ENCODE peak calls at places on chromosomes 5 and 9, in five cellular contexts. One of them, this sample, is unnamed. For H3K4me1, the result is how much of the 10 kb centered on the place peaks cover.

GRCh38 chr9:134469041-134469875 is 143.0 kb downstream of the RXRA start:
- DNase-seq in transverse colon: peak
- DNase-seq in A549: no peak
- DNase-seq in uterus: peak
- DNase-seq in ovary: peak
- DNase-seq in this sample: no peak

GRCh38 chr5:74966151-74967050 is 86.0 kb downstream of the GCNT4 start:
- DNase-seq in A549: no peak
- DNase-seq in ovary: no peak
- DNase-seq in uterus: no peak
- DNase-seq in transverse colon: peak
- DNase-seq in this sample: peak

GRCh38 chr5:82676663-82677062 is 398.5 kb upstream of the RPS23 start:
- DNase-seq in A549: no peak
- DNase-seq in transverse colon: no peak
- DNase-seq in ovary: no peak
- DNase-seq in uterus: no peak
- DNase-seq in this sample: no peak

GRCh38 chr9:114405294-114406034 is 17.7 kb upstream of the AKNA start:
- DNase-seq in ovary: peak
- DNase-seq in uterus: peak
- DNase-seq in transverse colon: peak
- DNase-seq in A549: peak
- DNase-seq in this sample: peak

GRCh38 chr5:127705120-127705892 is 2.1 kb downstream of the CCDC192 start:
- DNase-seq in ovary: peak
- DNase-seq in transverse colon: no peak
- DNase-seq in uterus: peak
- DNase-seq in A549: peak
- DNase-seq in this sample: no peak

GRCh38 chr5:87361031-87361443 is 51.7 kb downstream of the CCNH start:
- DNase-seq in ovary: no peak
- DNase-seq in uterus: peak
- DNase-seq in A549: no peak
- DNase-seq in transverse colon: no peak
- DNase-seq in this sample: no peak

GRCh38 chr5:95647886-95648860 is 1.6 kb downstream of the RFESD start:
- DNase-seq in uterus: no peak
- DNase-seq in transverse colon: no peak
- DNase-seq in A549: peak
- DNase-seq in ovary: no peak
- DNase-seq in this sample: no peak

GRCh38 chr9:121620777-121621437 is 30.5 kb upstream of the DAB2IP start:
- DNase-seq in A549: peak
- DNase-seq in uterus: no peak
- DNase-seq in ovary: peak
- DNase-seq in transverse colon: no peak
- DNase-seq in this sample: no peak

GRCh38 chr9:9061599-9061998 is 1262.0 kb upstream of the DMAC1 start:
- DNase-seq in uterus: no peak
- DNase-seq in A549: no peak
- DNase-seq in transverse colon: no peak
- DNase-seq in ovary: no peak
- DNase-seq in this sample: no peak

GRCh38 chr5:96141749-96142148 is 180.1 kb upstream of the ELL2 start:
- DNase-seq in transverse colon: no peak
- DNase-seq in uterus: no peak
- DNase-seq in A549: no peak
- DNase-seq in ovary: no peak
- DNase-seq in this sample: no peak

GRCh38 chr9:114225534-114226288 is 70.4 kb downstream of the COL27A1 start:
- DNase-seq in A549: no peak
- DNase-seq in ovary: no peak
- DNase-seq in uterus: no peak
- DNase-seq in transverse colon: no peak
- DNase-seq in this sample: no peak

GRCh38 chr9:25703826-25704357 is 25.6 kb upstream of the TUSC1 start:
- DNase-seq in A549: no peak
- DNase-seq in uterus: no peak
- DNase-seq in transverse colon: no peak
- DNase-seq in ovary: no peak
- DNase-seq in this sample: no peak

GRCh38 chr9:128733256-128733655 is 9.3 kb upstream of the ZDHHC12 start:
- DNase-seq in ovary: peak
- DNase-seq in uterus: peak
- DNase-seq in A549: peak
- DNase-seq in transverse colon: peak
- DNase-seq in this sample: peak

GRCh38 chr9:1013018-1013417 is 36.6 kb downstream of the DMRT3 start:
- DNase-seq in A549: no peak
- DNase-seq in ovary: no peak
- DNase-seq in uterus: no peak
- DNase-seq in transverse colon: no peak
- DNase-seq in this sample: no peak

GRCh38 chr5:107699425-107699824 is 28.7 kb upstream of the EFNA5 start:
- DNase-seq in ovary: no peak
- DNase-seq in A549: no peak
- DNase-seq in uterus: no peak
- DNase-seq in transverse colon: no peak
- DNase-seq in this sample: no peak

GRCh38 chr5:107505763-107506534 is 164.8 kb downstream of the EFNA5 start:
- DNase-seq in uterus: no peak
- DNase-seq in ovary: no peak
- DNase-seq in transverse colon: no peak
- DNase-seq in A549: peak
- DNase-seq in this sample: no peak

GRCh38 chr9:105132576-105132975 is 111.9 kb upstream of the SLC44A1 start:
- DNase-seq in A549: peak
- DNase-seq in uterus: no peak
- DNase-seq in transverse colon: no peak
- DNase-seq in ovary: no peak
- DNase-seq in this sample: no peak

GRCh38 chr9:18331808-18332209 is 142.1 kb upstream of the ADAMTSL1 start:
- DNase-seq in A549: no peak
- DNase-seq in uterus: no peak
- DNase-seq in transverse colon: no peak
- DNase-seq in ovary: no peak
- DNase-seq in this sample: no peak

GRCh38 chr9:549425-549997 is 292.0 kb upstream of the DMRT1 start:
- DNase-seq in transverse colon: no peak
- DNase-seq in ovary: no peak
- DNase-seq in A549: no peak
- DNase-seq in uterus: no peak
- DNase-seq in this sample: no peak

GRCh38 chr5:43555895-43556606 is 826 bp downstream of the PAIP1 start:
- DNase-seq in uterus: peak
- DNase-seq in transverse colon: peak
- DNase-seq in ovary: peak
- DNase-seq in A549: peak
- DNase-seq in this sample: peak

GRCh38 chr9:72533322-72533721 is 11.9 kb downstream of the TMC1 start:
- DNase-seq in uterus: peak
- DNase-seq in transverse colon: no peak
- DNase-seq in A549: no peak
- DNase-seq in ovary: no peak
- DNase-seq in this sample: no peak

GRCh38 chr5:2917093-2917492 is 165.6 kb upstream of the IRX2 start:
- DNase-seq in A549: no peak
- DNase-seq in transverse colon: no peak
- DNase-seq in uterus: no peak
- DNase-seq in ovary: no peak
- DNase-seq in this sample: no peak

GRCh38 chr5:163915481-163915961 is 410.1 kb downstream of the MAT2B start:
- DNase-seq in transverse colon: peak
- DNase-seq in ovary: no peak
- DNase-seq in uterus: no peak
- DNase-seq in A549: no peak
- DNase-seq in this sample: no peak

GRCh38 chr9:110148384-110148783 is 59.6 kb downstream of the C9orf152 start:
- DNase-seq in A549: no peak
- DNase-seq in uterus: no peak
- DNase-seq in transverse colon: peak
- DNase-seq in ovary: no peak
- DNase-seq in this sample: no peak

GRCh38 chr9:37146372-37146771 is 26.0 kb downstream of the ZCCHC7 start:
- DNase-seq in transverse colon: no peak
- DNase-seq in A549: no peak
- DNase-seq in uterus: no peak
- DNase-seq in ovary: no peak
- DNase-seq in this sample: no peak

GRCh38 chr5:139864716-139865483 is 69.3 kb downstream of the PSD2 start:
- DNase-seq in A549: no peak
- DNase-seq in transverse colon: no peak
- DNase-seq in ovary: peak
- DNase-seq in uterus: no peak
- DNase-seq in this sample: no peak

GRCh38 chr5:179488464-179488863 is 61.9 kb upstream of the RUFY1 start:
- DNase-seq in transverse colon: no peak
- DNase-seq in ovary: no peak
- DNase-seq in A549: no peak
- DNase-seq in uterus: no peak
- DNase-seq in this sample: no peak

GRCh38 chr5:39955156-39955555 is 530.4 kb upstream of the DAB2 start:
- DNase-seq in A549: no peak
- DNase-seq in uterus: no peak
- DNase-seq in ovary: no peak
- DNase-seq in transverse colon: no peak
- DNase-seq in this sample: no peak

GRCh38 chr9:121725008-121725795 is 73.8 kb downstream of the DAB2IP start:
- DNase-seq in A549: no peak
- DNase-seq in uterus: peak
- DNase-seq in ovary: peak
- DNase-seq in transverse colon: peak
- DNase-seq in this sample: peak

GRCh38 chr5:107321906-107322305 is 348.8 kb downstream of the EFNA5 start:
- DNase-seq in ovary: no peak
- DNase-seq in transverse colon: no peak
- DNase-seq in A549: no peak
- DNase-seq in uterus: no peak
- DNase-seq in this sample: no peak

GRCh38 chr5:24712947-24713346 is 68.2 kb upstream of the CDH10 start:
- DNase-seq in A549: no peak
- DNase-seq in ovary: no peak
- DNase-seq in uterus: no peak
- DNase-seq in transverse colon: no peak
- DNase-seq in this sample: no peak

GRCh38 chr5:141618030-141618803 is 583 bp downstream of the DIAPH1 start:
- DNase-seq in A549: peak
- DNase-seq in uterus: peak
- DNase-seq in ovary: peak
- DNase-seq in transverse colon: peak
- DNase-seq in this sample: peak

GRCh38 chr5:31232273-31232888 is 38.9 kb downstream of the CDH6 start:
- DNase-seq in uterus: no peak
- DNase-seq in A549: peak
- DNase-seq in transverse colon: no peak
- DNase-seq in ovary: no peak
- DNase-seq in this sample: no peak

GRCh38 chr9:113246928-113247327 is 25.6 kb downstream of the SLC31A1 start:
- DNase-seq in A549: no peak
- DNase-seq in uterus: no peak
- DNase-seq in ovary: no peak
- DNase-seq in transverse colon: no peak
- DNase-seq in this sample: no peak

GRCh38 chr5:133868946-133869674 is 99.3 kb downstream of the C5orf15 start:
- DNase-seq in transverse colon: peak
- DNase-seq in uterus: peak
- DNase-seq in ovary: peak
- DNase-seq in A549: peak
- DNase-seq in this sample: peak

GRCh38 chr5:149172261-149172660 is 31.0 kb downstream of the ABLIM3 start:
- DNase-seq in uterus: no peak
- DNase-seq in ovary: no peak
- DNase-seq in A549: no peak
- DNase-seq in transverse colon: no peak
- DNase-seq in this sample: no peak

GRCh38 chr5:149172709-149173505 is 31.6 kb downstream of the ABLIM3 start:
- DNase-seq in uterus: no peak
- DNase-seq in transverse colon: no peak
- DNase-seq in ovary: no peak
- DNase-seq in A549: no peak
- DNase-seq in this sample: no peak

GRCh38 chr5:149168276-149168675 is 27.0 kb downstream of the ABLIM3 start:
- DNase-seq in transverse colon: no peak
- DNase-seq in A549: no peak
- DNase-seq in uterus: no peak
- DNase-seq in ovary: no peak
- DNase-seq in this sample: no peak

GRCh38 chr5:149166591-149167100 is 25.4 kb downstream of the ABLIM3 start:
- DNase-seq in uterus: no peak
- DNase-seq in A549: no peak
- DNase-seq in transverse colon: no peak
- DNase-seq in ovary: no peak
- DNase-seq in this sample: no peak

GRCh38 chr5:149170292-149170691 is 29.0 kb downstream of the ABLIM3 start:
- DNase-seq in transverse colon: no peak
- DNase-seq in A549: no peak
- DNase-seq in uterus: no peak
- DNase-seq in ovary: no peak
- DNase-seq in this sample: no peak
- H3K4me1 ChIP-seq in transverse colon: under half
- H3K4me1 ChIP-seq in A549: under half
- H3K4me1 ChIP-seq in uterus: under half
- H3K4me1 ChIP-seq in ovary: under half
- H3K4me1 ChIP-seq in this sample: under half

GRCh38 chr9:93183663-93184438 is at the start of gene WNK2:
- DNase-seq in transverse colon: peak
- DNase-seq in A549: peak
- DNase-seq in uterus: no peak
- DNase-seq in ovary: no peak
- DNase-seq in this sample: peak
- TF ChIP-seq POLR2A in transverse colon: no peak
- TF ChIP-seq POLR2A in A549: peak
- TF ChIP-seq POLR2A in uterus: no peak
- TF ChIP-seq POLR2A in ovary: no peak
- TF ChIP-seq POLR2A in this sample: no peak

GRCh38 chr9:101677864-101678263 is 60.6 kb downstream of the GRIN3A start:
- DNase-seq in ovary: no peak
- DNase-seq in A549: no peak
- DNase-seq in uterus: no peak
- DNase-seq in transverse colon: no peak
- DNase-seq in this sample: no peak
- H3K27ac ChIP-seq in ovary: no peak
- H3K27ac ChIP-seq in A549: no peak
- H3K27ac ChIP-seq in uterus: no peak
- H3K27ac ChIP-seq in transverse colon: no peak
- H3K27ac ChIP-seq in this sample: no peak

DNA sequence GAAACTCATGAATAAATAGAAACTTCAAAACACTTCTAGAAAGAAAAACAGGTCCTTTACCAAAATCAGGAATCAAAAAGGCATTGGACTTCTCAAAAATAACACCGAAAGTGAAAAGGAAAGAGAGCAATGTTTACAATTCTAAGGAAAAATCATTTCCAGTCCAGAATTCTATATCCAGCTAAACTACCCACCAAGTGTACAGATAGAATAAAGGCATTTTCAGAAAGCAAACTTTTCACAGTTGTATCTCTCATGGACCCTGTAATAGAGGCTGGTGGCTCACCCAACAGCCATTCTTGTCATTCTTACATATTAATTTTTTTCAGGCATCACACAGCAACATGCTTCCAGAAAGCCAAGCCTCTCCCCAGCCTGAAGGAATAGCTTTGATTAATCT is 63.7 kb downstream of the FOXD1 start:
- DNase-seq in uterus: no peak
- DNase-seq in transverse colon: no peak
- DNase-seq in ovary: no peak
- DNase-seq in A549: no peak
- DNase-seq in this sample: no peak
- H3K4me1 ChIP-seq in uterus: under half
- H3K4me1 ChIP-seq in transverse colon: under half
- H3K4me1 ChIP-seq in ovary: under half
- H3K4me1 ChIP-seq in A549: under half
- H3K4me1 ChIP-seq in this sample: under half